ENCODE peak calls at places on chromosomes 2 and 18, in eight cellular contexts. B is SK-N-SH, X is IMR-90, C is A549, T is GM12878, I is HCT116, G is HepG2, W is H1. V is an unnamed sample.

GRCh38 chr2:237581751-237582746 is 8.5 kb downstream of the RAB17 start:
- DNase-seq in B (peak), X (peak), C (peak), T (peak), I (no peak), G (peak), W (no peak), V (peak)

GRCh38 chr2:196718796-196719564 is 79.5 kb downstream of the CCDC150 start:
- DNase-seq in B (peak), X (peak), C (peak), T (no peak), I (no peak), G (peak), W (no peak), V (peak)

GRCh38 chr18:12264854-12265253 is 10.7 kb downstream of the CIDEA start:
- DNase-seq in B (no peak), X (no peak), C (no peak), T (no peak), I (no peak), G (no peak), W (no peak), V (no peak)

GRCh38 chr2:219570924-219571310 is 422 bp downstream of the OBSL1 start:
- DNase-seq in B (no peak), X (peak), C (no peak), T (no peak), I (no peak), G (no peak), W (no peak), V (no peak)

GRCh38 chr2:43041167-43041566 is 185.2 kb downstream of the ZFP36L2 start:
- DNase-seq in B (no peak), X (no peak), C (no peak), T (no peak), I (no peak), G (no peak), W (no peak), V (peak)

GRCh38 chr2:147449323-147450080 is 395.3 kb upstream of the ACVR2A start:
- DNase-seq in B (peak), X (no peak), C (no peak), T (no peak), I (no peak), G (no peak), W (no peak), V (no peak)

GRCh38 chr2:119683717-119684443 is 4.9 kb downstream of the TMEM177 start:
- DNase-seq in B (peak), X (peak), C (no peak), T (no peak), I (no peak), G (no peak), W (no peak), V (peak)

GRCh38 chr2:137969418-137969765 is 5.1 kb downstream of the HNMT start:
- DNase-seq in B (no peak), X (peak), C (peak), T (no peak), I (no peak), G (no peak), W (no peak), V (no peak)

GRCh38 chr18:7059276-7059675 is 58.3 kb downstream of the LAMA1 start:
- DNase-seq in B (peak), X (peak), C (no peak), T (no peak), I (no peak), G (no peak), W (no peak), V (no peak)

GRCh38 chr18:49993299-49993698 is 180.0 kb upstream of the ACAA2 start:
- DNase-seq in B (no peak), X (no peak), C (no peak), T (no peak), I (no peak), G (no peak), W (no peak), V (no peak)

GRCh38 chr2:204545861-204546773 is 842 bp downstream of the PARD3B start:
- DNase-seq in B (no peak), X (no peak), C (no peak), T (no peak), I (no peak), G (no peak), W (no peak), V (no peak)

GRCh38 chr18:12307871-12308385 is at the start of gene TUBB6:
- DNase-seq in B (peak), X (peak), C (peak), T (no peak), I (no peak), G (no peak), W (no peak), V (peak)

GRCh38 chr2:217204358-217204757 is 344.5 kb upstream of the TNP1 start:
- DNase-seq in B (no peak), X (peak), C (no peak), T (no peak), I (no peak), G (no peak), W (no peak), V (no peak)

GRCh38 chr2:31337860-31338259 is 76.7 kb downstream of the XDH start:
- DNase-seq in B (no peak), X (peak), C (no peak), T (no peak), I (no peak), G (no peak), W (no peak), V (no peak)

GRCh38 chr2:221758076-221758475 is 186.0 kb upstream of the EPHA4 start:
- DNase-seq in B (no peak), X (no peak), C (no peak), T (no peak), I (no peak), G (no peak), W (no peak), V (no peak)

GRCh38 chr2:42925742-42926437 is 133.5 kb upstream of the HAAO start:
- DNase-seq in B (no peak), X (no peak), C (no peak), T (no peak), I (no peak), G (peak), W (no peak), V (no peak)

GRCh38 chr2:64637931-64638330 is 15.8 kb downstream of the SERTAD2 start:
- DNase-seq in B (no peak), X (peak), C (no peak), T (no peak), I (no peak), G (no peak), W (no peak), V (no peak)

GRCh38 chr2:9617296-9617695 is 13.5 kb downstream of the YWHAQ start:
- DNase-seq in B (no peak), X (no peak), C (no peak), T (no peak), I (no peak), G (no peak), W (no peak), V (no peak)

GRCh38 chr2:203484266-203485112 is 50.6 kb downstream of the RAPH1 start:
- DNase-seq in B (no peak), X (peak), C (peak), T (peak), I (no peak), G (peak), W (no peak), V (peak)

GRCh38 chr2:148303166-148303565 is 282.3 kb downstream of the MBD5 start:
- DNase-seq in B (no peak), X (no peak), C (no peak), T (no peak), I (no peak), G (no peak), W (peak), V (no peak)

GRCh38 chr2:52454962-52455361 is 1312.6 kb upstream of the CHAC2 start:
- DNase-seq in B (no peak), X (no peak), C (no peak), T (no peak), I (no peak), G (no peak), W (no peak), V (no peak)

GRCh38 chr2:119718391-119719260 is 39.6 kb downstream of the TMEM177 start:
- DNase-seq in B (no peak), X (no peak), C (no peak), T (no peak), I (no peak), G (no peak), W (no peak), V (no peak)

GRCh38 chr18:5582054-5582453 is 38.3 kb upstream of the EPB41L3 start:
- DNase-seq in B (no peak), X (peak), C (no peak), T (no peak), I (no peak), G (no peak), W (no peak), V (no peak)

GRCh38 chr18:12231986-12232385 is 22.2 kb upstream of the CIDEA start:
- DNase-seq in B (no peak), X (no peak), C (no peak), T (no peak), I (no peak), G (no peak), W (no peak), V (no peak)

GRCh38 chr2:232260075-232260474 is 118.5 kb upstream of the ALPP start:
- DNase-seq in B (no peak), X (peak), C (no peak), T (no peak), I (no peak), G (no peak), W (no peak), V (no peak)

GRCh38 chr2:98039085-98039756 is 43.5 kb upstream of the TMEM131 start:
- DNase-seq in B (no peak), X (no peak), C (no peak), T (no peak), I (no peak), G (no peak), W (no peak), V (no peak)

GRCh38 chr18:22952525-22952924 is 19.4 kb downstream of the RBBP8 start:
- DNase-seq in B (no peak), X (peak), C (no peak), T (no peak), I (no peak), G (no peak), W (no peak), V (no peak)

GRCh38 chr2:48574353-48575290 is 43.0 kb upstream of the GTF2A1L start:
- DNase-seq in B (no peak), X (no peak), C (no peak), T (no peak), I (no peak), G (no peak), W (no peak), V (no peak)

GRCh38 chr2:239881561-239882320 is 143.4 kb downstream of the NDUFA10 start:
- DNase-seq in B (peak), X (no peak), C (no peak), T (no peak), I (no peak), G (no peak), W (no peak), V (no peak)

GRCh38 chr2:240836781-240837467 is 16.9 kb upstream of the KIF1A start:
- DNase-seq in B (no peak), X (peak), C (no peak), T (no peak), I (no peak), G (no peak), W (no peak), V (no peak)

GRCh38 chr2:50840346-50841124 is 191.4 kb downstream of the NRXN1 start:
- DNase-seq in B (no peak), X (no peak), C (no peak), T (no peak), I (no peak), G (no peak), W (no peak), V (no peak)

GRCh38 chr2:105294844-105295481 is 34.6 kb downstream of the TGFBRAP1 start:
- DNase-seq in B (peak), X (peak), C (peak), T (no peak), I (peak), G (peak), W (peak), V (peak)

GRCh38 chr2:189849550-189849949 is 65.3 kb downstream of the PMS1 start:
- DNase-seq in B (no peak), X (no peak), C (no peak), T (no peak), I (no peak), G (no peak), W (no peak), V (no peak)

GRCh38 chr2:19868224-19868623 is 33.6 kb downstream of the TTC32 start:
- DNase-seq in B (no peak), X (no peak), C (no peak), T (no peak), I (no peak), G (no peak), W (no peak), V (no peak)

GRCh38 chr2:232439758-232440135 is 16.2 kb upstream of the ALPI start:
- DNase-seq in B (peak), X (no peak), C (no peak), T (no peak), I (no peak), G (no peak), W (no peak), V (no peak)

GRCh38 chr2:191818725-191819333 is 28.1 kb downstream of the CAVIN2 start:
- DNase-seq in B (no peak), X (no peak), C (no peak), T (no peak), I (no peak), G (no peak), W (no peak), V (no peak)

GRCh38 chr2:62032096-62032495 is 126.6 kb downstream of the COMMD1 start:
- DNase-seq in B (no peak), X (no peak), C (no peak), T (no peak), I (no peak), G (no peak), W (no peak), V (no peak)

GRCh38 chr18:49704334-49704733 is 109.0 kb downstream of the ACAA2 start:
- DNase-seq in B (no peak), X (no peak), C (no peak), T (no peak), I (no peak), G (no peak), W (no peak), V (no peak)

GRCh38 chr18:47683774-47684173 is 246.7 kb downstream of the SMAD2 start:
- DNase-seq in B (no peak), X (no peak), C (no peak), T (no peak), I (no peak), G (no peak), W (no peak), V (no peak)
- TF ChIP-seq RAD21 in B (no peak), X (no peak), C (no peak), T (no peak), I (no peak), G (no peak), W (no peak), V (no peak)

GRCh38 chr2:71467180-71467815 is 13.9 kb downstream of the DYSF start:
- DNase-seq in B (no peak), X (no peak), C (no peak), T (no peak), I (no peak), G (no peak), W (no peak), V (no peak)
- TF ChIP-seq RAD21 in B (no peak), X (no peak), C (no peak), T (no peak), I (no peak), G (no peak), W (no peak), V (no peak)

GRCh38 chr2:143704432-143705106 is 575.4 kb downstream of the ARHGAP15 start:
- DNase-seq in B (no peak), X (no peak), C (no peak), T (no peak), I (no peak), G (no peak), W (no peak), V (no peak)

GRCh38 chr2:143702931-143703330 is 573.7 kb downstream of the ARHGAP15 start:
- DNase-seq in B (no peak), X (no peak), C (no peak), T (no peak), I (no peak), G (no peak), W (no peak), V (no peak)

GRCh38 chr2:143706297-143706696 is 577.1 kb downstream of the ARHGAP15 start:
- DNase-seq in B (no peak), X (peak), C (no peak), T (no peak), I (no peak), G (no peak), W (no peak), V (no peak)

GRCh38 chr2:143701785-143702184 is 572.6 kb downstream of the ARHGAP15 start:
- DNase-seq in B (no peak), X (no peak), C (no peak), T (no peak), I (no peak), G (no peak), W (no peak), V (no peak)

GRCh38 chr2:143705108-143705686 is 576.0 kb downstream of the ARHGAP15 start:
- DNase-seq in B (no peak), X (peak), C (no peak), T (no peak), I (no peak), G (no peak), W (no peak), V (no peak)
- TF ChIP-seq RAD21 in B (no peak), X (no peak), C (no peak), T (no peak), I (no peak), G (no peak), W (no peak), V (no peak)

GRCh38 chr18:30457156-30457555 is 585.4 kb downstream of the DSC3 start:
- DNase-seq in B (no peak), X (no peak), C (no peak), T (no peak), I (peak), G (no peak), W (no peak), V (peak)
- TF ChIP-seq RAD21 in B (no peak), X (no peak), C (no peak), T (no peak), I (no peak), G (no peak), W (no peak), V (peak)

GRCh38 chr2:26327291-26328272 is 18.4 kb upstream of the SELENOI start:
- DNase-seq in B (no peak), X (peak), C (no peak), T (no peak), I (no peak), G (no peak), W (no peak), V (no peak)

GRCh38 chr2:26330114-26330581 is 15.8 kb upstream of the SELENOI start:
- DNase-seq in B (peak), X (peak), C (peak), T (peak), I (peak), G (peak), W (no peak), V (peak)

GRCh38 chr2:26326514-26326913 is 19.4 kb upstream of the SELENOI start:
- DNase-seq in B (no peak), X (no peak), C (no peak), T (no peak), I (no peak), G (no peak), W (no peak), V (no peak)

GRCh38 chr2:26333286-26333685 is 12.7 kb upstream of the SELENOI start:
- DNase-seq in B (no peak), X (no peak), C (no peak), T (no peak), I (no peak), G (peak), W (no peak), V (no peak)

DNA sequence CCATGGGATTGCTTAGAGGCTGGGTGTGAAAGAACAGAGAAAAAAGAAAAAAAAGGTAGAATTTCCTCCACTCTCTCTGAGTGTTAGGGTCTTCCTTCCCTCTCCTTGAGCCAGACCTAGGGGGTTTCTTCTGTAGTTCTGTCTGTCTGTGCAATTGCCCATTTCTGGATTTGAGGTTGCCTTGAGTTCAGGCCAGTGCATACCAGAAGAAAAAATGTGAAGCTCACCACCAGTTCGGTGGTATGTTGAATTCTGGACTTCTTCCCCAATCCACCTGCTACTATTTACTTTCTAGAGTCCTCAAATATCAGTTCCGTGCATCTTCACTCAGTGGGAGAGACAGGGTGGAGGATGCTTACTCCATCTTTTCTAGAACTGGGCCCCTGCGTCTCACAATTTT is 15.3 kb upstream of the SELENOI start:
- DNase-seq in B (no peak), X (no peak), C (no peak), T (no peak), I (no peak), G (no peak), W (no peak), V (no peak)
- TF ChIP-seq RAD21 in B (no peak), X (no peak), C (no peak), T (no peak), I (no peak), G (no peak), W (no peak), V (no peak)

GRCh38 chr2:29443086-29443485 is 327.9 kb downstream of the CLIP4 start:
- DNase-seq in B (no peak), X (no peak), C (no peak), T (no peak), I (no peak), G (no peak), W (no peak), V (no peak)
- TF ChIP-seq RAD21 in B (no peak), X (no peak), C (no peak), T (no peak), I (no peak), G (no peak), W (no peak), V (no peak)